ENCODE peak calls at places on chromosomes 11 and 22, in six cellular contexts. X is BJ; V is fibroblast of mammary gland; W is adipocyte; M is stimulated activated CD4-positive, alpha-beta T cell treated with anti-CD3 and anti-CD28 coated beads, Interleukin-15, amount 100 ng/mL, for 48 hours; Q is HTR-8/SVneo. C is an unnamed sample.

GRCh38 chr11:47863189-47863892 is 15.2 kb upstream of the NUP160 start:
- DNase-seq in X (peak), V (peak), W (peak), M (no peak), Q (no peak), C (no peak)

GRCh38 chr11:94455861-94456260 is 37.8 kb downstream of the MRE11 start:
- DNase-seq in X (no peak), V (no peak), W (no peak), M (no peak), Q (no peak), C (no peak)

GRCh38 chr22:49415219-49415951 is 412.3 kb downstream of the BRD1 start:
- DNase-seq in X (no peak), V (no peak), W (no peak), M (no peak), Q (no peak), C (no peak)

GRCh38 chr11:108670381-108670930 is 5.6 kb downstream of the DDX10 start:
- DNase-seq in X (no peak), V (peak), W (peak), M (no peak), Q (no peak), C (no peak)

GRCh38 chr22:20571531-20572007 is 64.2 kb downstream of the MED15 start:
- DNase-seq in X (no peak), V (peak), W (peak), M (peak), Q (no peak), C (peak)

GRCh38 chr11:75896843-75897419 is 81.9 kb downstream of the UVRAG start:
- DNase-seq in X (no peak), V (peak), W (peak), M (no peak), Q (peak), C (peak)

GRCh38 chr11:98115873-98116272 is 904.9 kb upstream of the CNTN5 start:
- DNase-seq in X (no peak), V (no peak), W (no peak), M (no peak), Q (no peak), C (no peak)

GRCh38 chr11:93370260-93370659 is 39.7 kb downstream of the DEUP1 start:
- DNase-seq in X (peak), V (peak), W (peak), M (no peak), Q (peak), C (no peak)

GRCh38 chr11:32187106-32187505 is 96.2 kb downstream of the RCN1 start:
- DNase-seq in X (no peak), V (no peak), W (no peak), M (no peak), Q (no peak), C (no peak)

GRCh38 chr11:116431842-116432241 is 340.9 kb downstream of the BUD13 start:
- DNase-seq in X (no peak), V (no peak), W (no peak), M (no peak), Q (no peak), C (no peak)

GRCh38 chr11:56819916-56820315 is 71.4 kb upstream of the OR9G4 start:
- DNase-seq in X (no peak), V (no peak), W (no peak), M (no peak), Q (no peak), C (no peak)

C was measured in A549.